ENCODE peak calls at places on chromosome 2, in ten cellular contexts. One of them, this sample, is unnamed.

GRCh38 chr2:32962652-32963051 is 15.9 kb downstream of the LTBP1 start:
- DNase-seq in choroid plexus epithelial cell: no peak
- DNase-seq in AG04450: no peak
- DNase-seq in breast epithelium: no peak
- DNase-seq in heart left ventricle: no peak
- DNase-seq in left ventricle myocardium inferior: no peak
- DNase-seq in neural progenitor cell: no peak
- DNase-seq in kidney: no peak
- DNase-seq in fibroblast of the aortic adventitia: no peak
- DNase-seq in CD4-positive, CD25-positive, alpha-beta regulatory T cell: no peak
- DNase-seq in this sample: peak

GRCh38 chr2:8539743-8540551 is 141.9 kb upstream of the ID2 start:
- DNase-seq in choroid plexus epithelial cell: no peak
- DNase-seq in AG04450: no peak
- DNase-seq in breast epithelium: peak
- DNase-seq in heart left ventricle: no peak
- DNase-seq in left ventricle myocardium inferior: peak
- DNase-seq in neural progenitor cell: peak
- DNase-seq in kidney: peak
- DNase-seq in fibroblast of the aortic adventitia: no peak
- DNase-seq in CD4-positive, CD25-positive, alpha-beta regulatory T cell: peak
- DNase-seq in this sample: peak

GRCh38 chr2:39216495-39217191 is 27.1 kb downstream of the CDKL4 start:
- DNase-seq in choroid plexus epithelial cell: no peak
- DNase-seq in AG04450: no peak
- DNase-seq in breast epithelium: no peak
- DNase-seq in heart left ventricle: no peak
- DNase-seq in left ventricle myocardium inferior: no peak
- DNase-seq in neural progenitor cell: no peak
- DNase-seq in kidney: no peak
- DNase-seq in fibroblast of the aortic adventitia: no peak
- DNase-seq in CD4-positive, CD25-positive, alpha-beta regulatory T cell: peak
- DNase-seq in this sample: peak

GRCh38 chr2:30666307-30666874 is 140.9 kb downstream of the CAPN13 start:
- DNase-seq in choroid plexus epithelial cell: peak
- DNase-seq in AG04450: peak
- DNase-seq in breast epithelium: no peak
- DNase-seq in heart left ventricle: no peak
- DNase-seq in left ventricle myocardium inferior: no peak
- DNase-seq in neural progenitor cell: no peak
- DNase-seq in kidney: no peak
- DNase-seq in fibroblast of the aortic adventitia: peak
- DNase-seq in CD4-positive, CD25-positive, alpha-beta regulatory T cell: peak
- DNase-seq in this sample: no peak

GRCh38 chr2:203935568-203935967 is 995 bp upstream of the ICOS start:
- DNase-seq in choroid plexus epithelial cell: no peak
- DNase-seq in AG04450: no peak
- DNase-seq in breast epithelium: no peak
- DNase-seq in heart left ventricle: no peak
- DNase-seq in left ventricle myocardium inferior: no peak
- DNase-seq in neural progenitor cell: no peak
- DNase-seq in kidney: no peak
- DNase-seq in fibroblast of the aortic adventitia: no peak
- DNase-seq in CD4-positive, CD25-positive, alpha-beta regulatory T cell: no peak
- DNase-seq in this sample: no peak

GRCh38 chr2:129876576-129876975 is 102.9 kb upstream of the RAB6C start:
- DNase-seq in choroid plexus epithelial cell: no peak
- DNase-seq in AG04450: no peak
- DNase-seq in breast epithelium: peak
- DNase-seq in heart left ventricle: no peak
- DNase-seq in left ventricle myocardium inferior: no peak
- DNase-seq in neural progenitor cell: no peak
- DNase-seq in kidney: peak
- DNase-seq in fibroblast of the aortic adventitia: no peak
- DNase-seq in CD4-positive, CD25-positive, alpha-beta regulatory T cell: no peak
- DNase-seq in this sample: no peak

GRCh38 chr2:58039170-58039611 is 7.4 kb upstream of the VRK2 start:
- DNase-seq in choroid plexus epithelial cell: peak
- DNase-seq in AG04450: no peak
- DNase-seq in breast epithelium: no peak
- DNase-seq in heart left ventricle: no peak
- DNase-seq in left ventricle myocardium inferior: no peak
- DNase-seq in neural progenitor cell: no peak
- DNase-seq in kidney: no peak
- DNase-seq in fibroblast of the aortic adventitia: peak
- DNase-seq in CD4-positive, CD25-positive, alpha-beta regulatory T cell: no peak
- DNase-seq in this sample: no peak

GRCh38 chr2:238912916-238913875 is 65.3 kb downstream of the TWIST2 start:
- DNase-seq in choroid plexus epithelial cell: no peak
- DNase-seq in AG04450: no peak
- DNase-seq in breast epithelium: no peak
- DNase-seq in heart left ventricle: no peak
- DNase-seq in left ventricle myocardium inferior: no peak
- DNase-seq in neural progenitor cell: no peak
- DNase-seq in kidney: no peak
- DNase-seq in fibroblast of the aortic adventitia: no peak
- DNase-seq in CD4-positive, CD25-positive, alpha-beta regulatory T cell: no peak
- DNase-seq in this sample: no peak

GRCh38 chr2:20334645-20335203 is 15.9 kb downstream of the PUM2 start:
- DNase-seq in choroid plexus epithelial cell: no peak
- DNase-seq in AG04450: no peak
- DNase-seq in breast epithelium: no peak
- DNase-seq in heart left ventricle: no peak
- DNase-seq in left ventricle myocardium inferior: no peak
- DNase-seq in neural progenitor cell: no peak
- DNase-seq in kidney: no peak
- DNase-seq in fibroblast of the aortic adventitia: no peak
- DNase-seq in CD4-positive, CD25-positive, alpha-beta regulatory T cell: no peak
- DNase-seq in this sample: no peak

GRCh38 chr2:236889081-236889780 is 196.5 kb upstream of the COPS8 start:
- DNase-seq in choroid plexus epithelial cell: peak
- DNase-seq in AG04450: no peak
- DNase-seq in breast epithelium: no peak
- DNase-seq in heart left ventricle: no peak
- DNase-seq in left ventricle myocardium inferior: no peak
- DNase-seq in neural progenitor cell: no peak
- DNase-seq in kidney: peak
- DNase-seq in fibroblast of the aortic adventitia: peak
- DNase-seq in CD4-positive, CD25-positive, alpha-beta regulatory T cell: no peak
- DNase-seq in this sample: no peak

GRCh38 chr2:121387591-121388325 is 102.8 kb upstream of the TFCP2L1 start:
- DNase-seq in choroid plexus epithelial cell: peak
- DNase-seq in AG04450: no peak
- DNase-seq in breast epithelium: no peak
- DNase-seq in heart left ventricle: no peak
- DNase-seq in left ventricle myocardium inferior: no peak
- DNase-seq in neural progenitor cell: no peak
- DNase-seq in kidney: no peak
- DNase-seq in fibroblast of the aortic adventitia: no peak
- DNase-seq in CD4-positive, CD25-positive, alpha-beta regulatory T cell: no peak
- DNase-seq in this sample: no peak

GRCh38 chr2:71721362-71721665 is 268.0 kb downstream of the DYSF start:
- DNase-seq in choroid plexus epithelial cell: no peak
- DNase-seq in AG04450: no peak
- DNase-seq in breast epithelium: no peak
- DNase-seq in heart left ventricle: no peak
- DNase-seq in left ventricle myocardium inferior: no peak
- DNase-seq in neural progenitor cell: no peak
- DNase-seq in kidney: no peak
- DNase-seq in fibroblast of the aortic adventitia: peak
- DNase-seq in CD4-positive, CD25-positive, alpha-beta regulatory T cell: no peak
- DNase-seq in this sample: peak

GRCh38 chr2:175576875-175577274 is 395.4 kb upstream of the ATP5MC3 start:
- DNase-seq in choroid plexus epithelial cell: no peak
- DNase-seq in AG04450: no peak
- DNase-seq in breast epithelium: no peak
- DNase-seq in heart left ventricle: no peak
- DNase-seq in left ventricle myocardium inferior: no peak
- DNase-seq in neural progenitor cell: peak
- DNase-seq in kidney: no peak
- DNase-seq in fibroblast of the aortic adventitia: no peak
- DNase-seq in CD4-positive, CD25-positive, alpha-beta regulatory T cell: no peak
- DNase-seq in this sample: peak

GRCh38 chr2:175577405-175577986 is 396.0 kb upstream of the ATP5MC3 start:
- DNase-seq in choroid plexus epithelial cell: no peak
- DNase-seq in AG04450: no peak
- DNase-seq in breast epithelium: no peak
- DNase-seq in heart left ventricle: no peak
- DNase-seq in left ventricle myocardium inferior: no peak
- DNase-seq in neural progenitor cell: no peak
- DNase-seq in kidney: no peak
- DNase-seq in fibroblast of the aortic adventitia: no peak
- DNase-seq in CD4-positive, CD25-positive, alpha-beta regulatory T cell: no peak
- DNase-seq in this sample: no peak

GRCh38 chr2:175575346-175576258 is 394.1 kb upstream of the ATP5MC3 start:
- DNase-seq in choroid plexus epithelial cell: no peak
- DNase-seq in AG04450: no peak
- DNase-seq in breast epithelium: no peak
- DNase-seq in heart left ventricle: no peak
- DNase-seq in left ventricle myocardium inferior: no peak
- DNase-seq in neural progenitor cell: peak
- DNase-seq in kidney: no peak
- DNase-seq in fibroblast of the aortic adventitia: no peak
- DNase-seq in CD4-positive, CD25-positive, alpha-beta regulatory T cell: no peak
- DNase-seq in this sample: no peak

GRCh38 chr2:175574069-175574468 is 392.6 kb upstream of the ATP5MC3 start:
- DNase-seq in choroid plexus epithelial cell: no peak
- DNase-seq in AG04450: no peak
- DNase-seq in breast epithelium: no peak
- DNase-seq in heart left ventricle: no peak
- DNase-seq in left ventricle myocardium inferior: no peak
- DNase-seq in neural progenitor cell: no peak
- DNase-seq in kidney: no peak
- DNase-seq in fibroblast of the aortic adventitia: no peak
- DNase-seq in CD4-positive, CD25-positive, alpha-beta regulatory T cell: no peak
- DNase-seq in this sample: no peak

GRCh38 chr2:175576270-175576669 is 394.8 kb upstream of the ATP5MC3 start:
- DNase-seq in choroid plexus epithelial cell: no peak
- DNase-seq in AG04450: no peak
- DNase-seq in breast epithelium: no peak
- DNase-seq in heart left ventricle: no peak
- DNase-seq in left ventricle myocardium inferior: no peak
- DNase-seq in neural progenitor cell: no peak
- DNase-seq in kidney: no peak
- DNase-seq in fibroblast of the aortic adventitia: no peak
- DNase-seq in CD4-positive, CD25-positive, alpha-beta regulatory T cell: no peak
- DNase-seq in this sample: no peak
- H3K4me3 ChIP-seq in choroid plexus epithelial cell: no peak
- H3K4me3 ChIP-seq in AG04450: no peak
- H3K4me3 ChIP-seq in breast epithelium: no peak
- H3K4me3 ChIP-seq in heart left ventricle: no peak
- H3K4me3 ChIP-seq in left ventricle myocardium inferior: no peak
- H3K4me3 ChIP-seq in neural progenitor cell: no peak
- H3K4me3 ChIP-seq in kidney: no peak
- H3K4me3 ChIP-seq in fibroblast of the aortic adventitia: no peak
- H3K4me3 ChIP-seq in CD4-positive, CD25-positive, alpha-beta regulatory T cell: no peak
- H3K4me3 ChIP-seq in this sample: no peak

GRCh38 chr2:15939556-15939853 is 845 bp upstream of the MYCN start:
- DNase-seq in choroid plexus epithelial cell: no peak
- DNase-seq in AG04450: no peak
- DNase-seq in breast epithelium: no peak
- DNase-seq in heart left ventricle: peak
- DNase-seq in left ventricle myocardium inferior: peak
- DNase-seq in neural progenitor cell: no peak
- DNase-seq in kidney: peak
- DNase-seq in fibroblast of the aortic adventitia: no peak
- DNase-seq in CD4-positive, CD25-positive, alpha-beta regulatory T cell: no peak
- DNase-seq in this sample: peak
- H3K4me3 ChIP-seq in choroid plexus epithelial cell: no peak
- H3K4me3 ChIP-seq in AG04450: no peak
- H3K4me3 ChIP-seq in breast epithelium: peak
- H3K4me3 ChIP-seq in heart left ventricle: peak
- H3K4me3 ChIP-seq in left ventricle myocardium inferior: peak
- H3K4me3 ChIP-seq in neural progenitor cell: peak
- H3K4me3 ChIP-seq in kidney: peak
- H3K4me3 ChIP-seq in fibroblast of the aortic adventitia: no peak
- H3K4me3 ChIP-seq in CD4-positive, CD25-positive, alpha-beta regulatory T cell: no peak
- H3K4me3 ChIP-seq in this sample: no peak

DNA sequence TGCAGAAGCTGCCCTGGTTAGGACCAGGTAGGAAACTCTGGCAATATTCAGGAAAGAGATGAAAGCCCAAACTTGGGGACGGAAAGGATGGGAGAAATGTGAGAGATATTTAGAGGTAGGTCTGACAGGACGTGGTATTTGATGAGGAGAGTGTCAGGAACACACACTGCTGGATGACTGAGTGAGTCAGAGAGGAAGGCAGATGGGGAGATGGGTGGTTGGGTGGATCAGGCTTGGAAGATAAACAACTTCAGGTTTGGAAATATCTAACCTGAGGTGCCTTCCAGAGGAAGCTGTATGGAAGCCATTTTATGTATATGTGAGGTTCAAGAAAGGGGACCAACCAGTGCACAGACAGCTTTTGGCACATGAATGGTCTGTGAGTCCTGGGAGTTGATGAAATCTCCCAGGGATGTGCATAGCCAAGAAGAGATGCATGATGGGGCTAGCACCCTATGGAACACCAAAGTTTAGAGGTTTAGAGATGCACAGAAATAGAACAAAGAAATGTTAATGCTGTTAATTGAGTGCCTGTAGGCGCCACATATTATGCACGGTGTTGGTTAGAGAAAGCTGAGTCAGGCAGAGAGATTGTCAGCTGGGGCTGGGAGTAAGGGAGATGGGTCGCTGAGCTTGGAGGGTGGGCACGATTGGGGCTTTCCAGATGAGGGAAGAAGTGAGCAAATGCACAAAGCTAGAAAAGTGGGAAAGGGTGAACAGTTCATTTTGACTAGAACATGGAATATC is 101.0 kb downstream of the VIT start:
- DNase-seq in choroid plexus epithelial cell: peak
- DNase-seq in AG04450: no peak
- DNase-seq in breast epithelium: no peak
- DNase-seq in heart left ventricle: no peak
- DNase-seq in left ventricle myocardium inferior: no peak
- DNase-seq in neural progenitor cell: no peak
- DNase-seq in kidney: no peak
- DNase-seq in fibroblast of the aortic adventitia: no peak
- DNase-seq in CD4-positive, CD25-positive, alpha-beta regulatory T cell: no peak
- DNase-seq in this sample: no peak
- H3K4me3 ChIP-seq in choroid plexus epithelial cell: no peak
- H3K4me3 ChIP-seq in AG04450: no peak
- H3K4me3 ChIP-seq in breast epithelium: no peak
- H3K4me3 ChIP-seq in heart left ventricle: no peak
- H3K4me3 ChIP-seq in left ventricle myocardium inferior: no peak
- H3K4me3 ChIP-seq in neural progenitor cell: no peak
- H3K4me3 ChIP-seq in kidney: no peak
- H3K4me3 ChIP-seq in fibroblast of the aortic adventitia: no peak
- H3K4me3 ChIP-seq in CD4-positive, CD25-positive, alpha-beta regulatory T cell: no peak
- H3K4me3 ChIP-seq in this sample: no peak

GRCh38 chr2:156704132-156704531 is 268.0 kb downstream of the GPD2 start:
- DNase-seq in choroid plexus epithelial cell: no peak
- DNase-seq in AG04450: no peak
- DNase-seq in breast epithelium: no peak
- DNase-seq in heart left ventricle: no peak
- DNase-seq in left ventricle myocardium inferior: no peak
- DNase-seq in neural progenitor cell: no peak
- DNase-seq in kidney: no peak
- DNase-seq in fibroblast of the aortic adventitia: no peak
- DNase-seq in CD4-positive, CD25-positive, alpha-beta regulatory T cell: no peak
- DNase-seq in this sample: no peak
- H3K4me3 ChIP-seq in choroid plexus epithelial cell: no peak
- H3K4me3 ChIP-seq in AG04450: no peak
- H3K4me3 ChIP-seq in breast epithelium: no peak
- H3K4me3 ChIP-seq in heart left ventricle: no peak
- H3K4me3 ChIP-seq in left ventricle myocardium inferior: no peak
- H3K4me3 ChIP-seq in neural progenitor cell: no peak
- H3K4me3 ChIP-seq in kidney: no peak
- H3K4me3 ChIP-seq in fibroblast of the aortic adventitia: no peak
- H3K4me3 ChIP-seq in CD4-positive, CD25-positive, alpha-beta regulatory T cell: no peak
- H3K4me3 ChIP-seq in this sample: no peak

GRCh38 chr2:72916743-72917137 is 579 bp upstream of the EMX1 start:
- DNase-seq in choroid plexus epithelial cell: no peak
- DNase-seq in AG04450: no peak
- DNase-seq in breast epithelium: no peak
- DNase-seq in heart left ventricle: no peak
- DNase-seq in left ventricle myocardium inferior: no peak
- DNase-seq in neural progenitor cell: peak
- DNase-seq in kidney: no peak
- DNase-seq in fibroblast of the aortic adventitia: no peak
- DNase-seq in CD4-positive, CD25-positive, alpha-beta regulatory T cell: no peak
- DNase-seq in this sample: no peak
- H3K4me3 ChIP-seq in choroid plexus epithelial cell: no peak
- H3K4me3 ChIP-seq in AG04450: no peak
- H3K4me3 ChIP-seq in breast epithelium: peak
- H3K4me3 ChIP-seq in heart left ventricle: peak
- H3K4me3 ChIP-seq in left ventricle myocardium inferior: peak
- H3K4me3 ChIP-seq in neural progenitor cell: peak
- H3K4me3 ChIP-seq in kidney: peak
- H3K4me3 ChIP-seq in fibroblast of the aortic adventitia: no peak
- H3K4me3 ChIP-seq in CD4-positive, CD25-positive, alpha-beta regulatory T cell: peak
- H3K4me3 ChIP-seq in this sample: peak

This sample was measured in right cardiac atrium.